ENCODE peak calls at places on chromosome 18, in eight cellular contexts. P is Daoy; J is stimulated activated CD4-positive, alpha-beta T cell treated with anti-CD3 and anti-CD28 coated beads, Interleukin-12 subunit alpha, Interleukin-12 subunit beta, amount 100 ng/mL, for 4 hours; K is kidney tubule cell; B is T-helper 1 cell; W is activated CD8-positive, alpha-beta memory T cell treated with anti-CD3 and anti-CD28 coated beads for 24 hours; U is lower lobe of right lung; O is spleen. R is an unnamed sample.

GRCh38 chr18:10930078-10930477 is 219.3 kb downstream of the PIEZO2 start:
- DNase-seq in O (no peak), P (no peak), B (no peak), J (no peak), K (no peak), W (no peak), U (no peak), R (no peak)

GRCh38 chr18:73962251-73962650 is 185.4 kb downstream of the FBXO15 start:
- DNase-seq in P (peak; percentile 41), K (no peak), W (no peak), J (no peak), B (no peak), O (no peak), U (no peak), R (no peak)

GRCh38 chr18:22285299-22286140 is 116.1 kb downstream of the GATA6 start:
- DNase-seq in K (no peak), J (no peak), O (no peak), B (no peak), P (no peak), U (no peak), W (no peak), R (no peak)

GRCh38 chr18:35910327-35910726 is 62.2 kb upstream of the RMP24 start:
- DNase-seq in U (no peak), K (no peak), W (no peak), J (no peak), P (no peak), O (no peak), B (no peak), R (no peak)

GRCh38 chr18:49319590-49319989 is 140.9 kb downstream of the DYM start:
- DNase-seq in O (no peak), B (no peak), P (no peak), J (no peak), K (no peak), W (no peak), U (no peak), R (no peak)

GRCh38 chr18:59481436-59481835 is 122.4 kb upstream of the LMAN1 start:
- DNase-seq in P (no peak), K (no peak), B (no peak), U (no peak), W (no peak), J (no peak), O (no peak), R (no peak)

GRCh38 chr18:48109961-48110493 is 179.6 kb upstream of the SMAD2 start:
- DNase-seq in P (no peak), B (no peak), O (no peak), W (no peak), K (no peak), J (no peak), U (no peak), R (no peak)

GRCh38 chr18:62850619-62851306 is 135.4 kb downstream of the PHLPP1 start:
- DNase-seq in B (no peak), K (peak; percentile 18), W (no peak), O (no peak), J (no peak), P (no peak), U (no peak), R (no peak)

GRCh38 chr18:24534271-24534670 is 73.8 kb downstream of the HRH4 start:
- DNase-seq in B (no peak), K (no peak), U (no peak), O (no peak), J (no peak), P (no peak), W (no peak), R (no peak)

GRCh38 chr18:23269931-23270330 is 134.6 kb downstream of the CABLES1 start:
- DNase-seq in P (no peak), O (no peak), J (no peak), W (no peak), B (no peak), K (no peak), U (no peak), R (no peak)

GRCh38 chr18:77014538-77014937 is 118.0 kb downstream of the MBP start:
- DNase-seq in O (no peak), K (no peak), P (no peak), W (no peak), U (no peak), B (no peak), J (no peak), R (no peak)

GRCh38 chr18:41752826-41753225 is 202.2 kb upstream of the PIK3C3 start:
- DNase-seq in J (no peak), P (no peak), K (no peak), W (no peak), O (no peak), U (no peak), B (no peak), R (no peak)

GRCh38 chr18:63293930-63294329 is 25.6 kb downstream of the BCL2 start:
- DNase-seq in B (no peak), P (no peak), J (no peak), K (no peak), W (no peak), U (no peak), O (no peak), R (no peak)

GRCh38 chr18:37471619-37472018 is 94.0 kb downstream of the CELF4 start:
- DNase-seq in K (no peak), J (no peak), P (no peak), O (no peak), W (no peak), U (no peak), B (no peak), R (no peak)

GRCh38 chr18:80191907-80192652 is 55.2 kb downstream of the PARD6G start:
- DNase-seq in O (no peak), U (no peak), J (no peak), W (peak; percentile 28), B (no peak), P (no peak), K (no peak), R (no peak)

GRCh38 chr18:50286391-50287027 is 983 bp downstream of the CXXC1 start:
- DNase-seq in B (no peak), O (peak; percentile 87), U (no peak), K (peak; percentile 30), J (no peak), W (peak; percentile 68), P (peak; percentile 66), R (no peak)

GRCh38 chr18:57439985-57440330 is 4.8 kb downstream of the ONECUT2 start:
- DNase-seq in P (no peak), O (no peak), K (no peak), W (no peak), B (no peak), U (no peak), J (no peak), R (no peak)

GRCh38 chr18:23387265-23387664 is 65.8 kb upstream of the RIOK3 start:
- DNase-seq in O (no peak), J (no peak), W (no peak), U (no peak), K (no peak), P (no peak), B (no peak), R (no peak)

R was measured in GM04503.